ENCODE peak calls at places on chromosomes 3 and 15, in six cellular contexts. One of them, this sample, is unnamed.
A peak's percentile ranks its signal among the peaks of the same experiment; 100 is the strongest.

GRCh38 chr15:31149987-31150386 is 48.5 kb upstream of the TRPM1 start:
- DNase-seq in H1: no peak
- DNase-seq in HepG2: no peak
- DNase-seq in GM12891: no peak
- DNase-seq in K562: no peak
- DNase-seq in GM12878: no peak
- DNase-seq in this sample: no peak

GRCh38 chr15:26628071-26628470 is 144.8 kb downstream of the GABRB3 start:
- DNase-seq in GM12878: no peak
- DNase-seq in GM12891: no peak
- DNase-seq in H1: no peak
- DNase-seq in HepG2: no peak
- DNase-seq in K562: peak; percentile 15
- DNase-seq in this sample: no peak

GRCh38 chr15:44812029-44812517 is 75.7 kb downstream of the TRIM69 start:
- DNase-seq in H1: no peak
- DNase-seq in GM12878: no peak
- DNase-seq in K562: no peak
- DNase-seq in GM12891: no peak
- DNase-seq in HepG2: peak; percentile 93
- DNase-seq in this sample: no peak

GRCh38 chr15:26867199-26868007 is 541 bp downstream of the GABRA5 start:
- DNase-seq in K562: no peak
- DNase-seq in GM12878: no peak
- DNase-seq in GM12891: no peak
- DNase-seq in H1: no peak
- DNase-seq in HepG2: no peak
- DNase-seq in this sample: no peak

GRCh38 chr3:188584958-188585689 is 431.2 kb downstream of the LPP start:
- DNase-seq in K562: no peak
- DNase-seq in GM12878: no peak
- DNase-seq in H1: no peak
- DNase-seq in HepG2: no peak
- DNase-seq in GM12891: no peak
- DNase-seq in this sample: no peak

GRCh38 chr15:72358532-72359180 is 17.2 kb downstream of the HEXA start:
- DNase-seq in K562: no peak
- DNase-seq in HepG2: peak; percentile 83
- DNase-seq in H1: no peak
- DNase-seq in GM12878: no peak
- DNase-seq in GM12891: no peak
- DNase-seq in this sample: no peak

GRCh38 chr3:148903022-148903442 is 37.9 kb downstream of the CPA3 start:
- DNase-seq in H1: no peak
- DNase-seq in GM12891: no peak
- DNase-seq in HepG2: no peak
- DNase-seq in K562: no peak
- DNase-seq in GM12878: no peak
- DNase-seq in this sample: no peak

GRCh38 chr3:42020681-42021307 is 58.9 kb upstream of the ULK4 start:
- DNase-seq in GM12891: no peak
- DNase-seq in H1: no peak
- DNase-seq in HepG2: no peak
- DNase-seq in GM12878: no peak
- DNase-seq in K562: no peak
- DNase-seq in this sample: no peak

GRCh38 chr15:88376574-88377174 is 90.5 kb downstream of the MRPL46 start:
- DNase-seq in K562: no peak
- DNase-seq in GM12891: no peak
- DNase-seq in H1: no peak
- DNase-seq in HepG2: no peak
- DNase-seq in GM12878: no peak
- DNase-seq in this sample: no peak

GRCh38 chr3:56590814-56591213 is 33.8 kb downstream of the CCDC66 start:
- DNase-seq in HepG2: no peak
- DNase-seq in H1: no peak
- DNase-seq in GM12878: no peak
- DNase-seq in K562: no peak
- DNase-seq in GM12891: no peak
- DNase-seq in this sample: no peak

GRCh38 chr15:76994496-76994895 is 430 bp upstream of the PSTPIP1 start:
- DNase-seq in HepG2: no peak
- DNase-seq in K562: no peak
- DNase-seq in GM12878: no peak
- DNase-seq in H1: no peak
- DNase-seq in GM12891: no peak
- DNase-seq in this sample: no peak

GRCh38 chr3:123781571-123782275 is 102.4 kb downstream of the MYLK start:
- DNase-seq in GM12878: no peak
- DNase-seq in GM12891: no peak
- DNase-seq in K562: no peak
- DNase-seq in HepG2: no peak
- DNase-seq in H1: no peak
- DNase-seq in this sample: no peak

GRCh38 chr15:45573961-45574629 is 13.1 kb upstream of the BLOC1S6 start:
- DNase-seq in GM12891: no peak
- DNase-seq in GM12878: no peak
- DNase-seq in K562: peak; percentile 19
- DNase-seq in HepG2: peak; percentile 61
- DNase-seq in H1: peak; percentile 63
- DNase-seq in this sample: no peak

GRCh38 chr15:40511472-40512133 is 40.8 kb downstream of the CHST14 start:
- DNase-seq in HepG2: peak; percentile 62
- DNase-seq in GM12878: no peak
- DNase-seq in H1: no peak
- DNase-seq in K562: peak; percentile 93
- DNase-seq in GM12891: peak; percentile 63
- DNase-seq in this sample: peak; percentile 50

GRCh38 chr3:189967254-189967865 is 153.3 kb downstream of the P3H2 start:
- DNase-seq in HepG2: peak; percentile 48
- DNase-seq in GM12878: no peak
- DNase-seq in GM12891: peak; percentile 21
- DNase-seq in H1: no peak
- DNase-seq in K562: peak; percentile 29
- DNase-seq in this sample: no peak

DNA sequence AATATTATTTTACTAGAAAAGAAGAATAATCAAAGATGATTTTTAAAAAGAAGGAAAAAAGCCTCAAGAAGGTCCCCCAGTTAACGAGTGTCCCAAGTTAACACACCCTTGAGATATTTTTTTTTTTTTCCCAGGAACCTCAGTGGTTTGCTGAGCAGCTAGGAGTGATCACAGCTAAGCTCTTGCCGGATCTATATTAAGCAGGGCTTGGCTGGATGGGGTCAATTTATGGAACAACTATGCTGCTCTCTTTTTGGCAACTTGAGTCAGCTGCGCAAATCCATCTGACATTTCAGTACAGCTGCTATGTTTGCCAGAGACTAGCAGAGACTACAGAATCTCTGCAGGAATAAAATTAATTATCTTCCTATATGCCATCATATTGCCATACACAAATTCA is at the start of gene LMOD3:
- DNase-seq in GM12878: no peak
- DNase-seq in GM12891: no peak
- DNase-seq in H1: no peak
- DNase-seq in K562: no peak
- DNase-seq in HepG2: no peak
- DNase-seq in this sample: no peak
- TF ChIP-seq POLR2A in GM12878: no peak
- TF ChIP-seq POLR2A in GM12891: no peak
- TF ChIP-seq POLR2A in H1: no peak
- TF ChIP-seq POLR2A in K562: no peak
- TF ChIP-seq POLR2A in HepG2: no peak
- TF ChIP-seq POLR2A in this sample: no peak

DNA sequence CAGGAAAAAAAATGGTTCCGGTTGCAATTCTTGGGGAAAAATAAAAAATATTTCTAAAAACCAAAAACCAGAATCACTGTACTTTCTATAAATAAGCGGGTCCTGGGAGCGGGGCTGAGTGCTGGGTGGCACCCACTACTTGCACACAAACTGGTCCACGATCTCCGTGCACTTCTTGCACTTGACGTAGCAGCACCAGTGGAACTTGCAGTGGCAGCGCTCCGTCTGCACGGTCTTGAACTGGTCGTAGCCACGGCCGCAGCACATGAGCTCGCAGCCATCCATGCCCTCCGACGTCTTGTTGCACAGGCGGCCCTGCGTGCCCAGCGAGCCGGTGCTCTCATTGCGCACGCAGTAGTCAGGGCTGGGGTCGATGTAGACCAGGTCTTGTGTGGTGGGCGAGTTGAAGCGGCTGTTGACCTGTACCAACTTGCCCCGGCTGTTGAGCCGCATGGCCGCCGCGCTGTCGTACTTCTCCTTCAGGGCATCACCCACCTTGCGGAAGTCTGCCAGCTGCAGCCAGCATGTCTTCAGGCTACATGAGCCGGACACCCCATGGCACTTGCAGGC is 17.1 kb downstream of the WNT5A start:
- DNase-seq in H1: no peak
- DNase-seq in GM12878: no peak
- DNase-seq in HepG2: no peak
- DNase-seq in K562: no peak
- DNase-seq in GM12891: no peak
- DNase-seq in this sample: no peak
- TF ChIP-seq POLR2AphosphoS5 in H1: no peak
- TF ChIP-seq POLR2AphosphoS5 in GM12878: no peak
- TF ChIP-seq POLR2AphosphoS5 in HepG2: no peak
- TF ChIP-seq POLR2AphosphoS5 in K562: no peak
- TF ChIP-seq POLR2AphosphoS5 in GM12891: no peak
- TF ChIP-seq POLR2AphosphoS5 in this sample: no peak

GRCh38 chr3:168989396-168989795 is 674.1 kb downstream of the MECOM start:
- DNase-seq in HepG2: no peak
- DNase-seq in K562: no peak
- DNase-seq in GM12878: no peak
- DNase-seq in H1: no peak
- DNase-seq in GM12891: no peak
- DNase-seq in this sample: no peak
- TF ChIP-seq TAF1 in HepG2: no peak
- TF ChIP-seq TAF1 in K562: no peak
- TF ChIP-seq TAF1 in GM12878: no peak
- TF ChIP-seq TAF1 in H1: no peak
- TF ChIP-seq TAF1 in GM12891: no peak
- TF ChIP-seq TAF1 in this sample: no peak

GRCh38 chr3:44339990-44340389 is 1.4 kb downstream of the TCAIM start:
- DNase-seq in H1: no peak
- DNase-seq in GM12891: no peak
- DNase-seq in GM12878: no peak
- DNase-seq in K562: no peak
- DNase-seq in HepG2: no peak
- DNase-seq in this sample: no peak

GRCh38 chr3:44339181-44339741 is 695 bp downstream of the TCAIM start:
- DNase-seq in HepG2: no peak
- DNase-seq in GM12891: no peak
- DNase-seq in K562: no peak
- DNase-seq in GM12878: no peak
- DNase-seq in H1: no peak
- DNase-seq in this sample: no peak

GRCh38 chr3:44338828-44339127 is 212 bp downstream of the TCAIM start:
- DNase-seq in GM12891: no peak
- DNase-seq in GM12878: no peak
- DNase-seq in K562: no peak
- DNase-seq in H1: no peak
- DNase-seq in HepG2: no peak
- DNase-seq in this sample: no peak

GRCh38 chr3:44337253-44337652 is 1.3 kb upstream of the TCAIM start:
- DNase-seq in K562: no peak
- DNase-seq in HepG2: no peak
- DNase-seq in H1: no peak
- DNase-seq in GM12878: no peak
- DNase-seq in GM12891: no peak
- DNase-seq in this sample: no peak

DNA sequence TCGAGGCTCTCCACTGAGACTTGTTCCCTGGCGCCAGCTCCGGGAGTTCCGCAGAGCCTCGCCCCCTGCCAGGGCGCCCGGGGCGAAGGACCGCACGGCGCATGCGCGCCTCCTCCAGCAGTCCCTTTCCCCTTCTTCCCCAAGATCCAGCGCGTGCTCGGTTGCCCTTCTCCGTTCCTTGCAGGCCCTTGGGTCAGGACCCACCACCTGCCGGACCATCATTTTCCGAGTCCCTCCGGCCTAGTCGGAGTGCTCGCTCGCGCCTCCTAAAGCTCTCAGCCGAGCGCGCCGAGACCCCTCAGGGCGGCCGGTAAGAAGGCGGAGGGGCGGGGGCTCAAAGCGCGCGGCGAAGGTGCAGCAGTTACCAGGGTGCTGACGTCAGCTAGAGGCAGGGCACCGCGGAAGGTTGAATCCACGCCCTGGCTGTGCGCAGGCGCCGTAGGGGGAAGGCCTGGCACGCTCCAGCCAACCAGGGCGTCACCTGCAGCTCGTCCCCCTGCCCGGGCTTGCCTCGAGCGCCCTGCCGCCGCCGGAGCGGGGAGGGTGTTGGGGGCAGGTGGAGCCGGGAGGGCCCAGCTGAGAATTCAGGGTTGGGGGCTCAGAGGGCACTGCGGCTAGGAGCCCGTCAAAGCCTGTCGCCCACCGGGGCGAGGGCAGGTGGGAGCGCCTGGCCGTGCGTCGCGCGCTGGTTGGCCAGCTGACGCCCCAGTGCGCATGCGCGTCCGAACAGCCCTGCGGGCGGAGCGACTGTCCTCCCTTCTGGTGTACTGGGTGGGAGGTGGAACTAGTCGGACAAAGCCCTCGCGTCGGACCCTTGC is at the start of gene TCAIM:
- DNase-seq in GM12878: peak; percentile 92
- DNase-seq in GM12891: peak; percentile 96
- DNase-seq in H1: peak; percentile 98
- DNase-seq in HepG2: peak; percentile 94
- DNase-seq in K562: peak; percentile 99
- DNase-seq in this sample: peak; percentile 93
- TF ChIP-seq POLR2A in GM12878: peak; percentile 98
- TF ChIP-seq POLR2A in GM12891: peak; percentile 93
- TF ChIP-seq POLR2A in H1: peak; percentile 86
- TF ChIP-seq POLR2A in HepG2: no peak
- TF ChIP-seq POLR2A in K562: peak; percentile 97
- TF ChIP-seq POLR2A in this sample: peak; percentile 91

DNA sequence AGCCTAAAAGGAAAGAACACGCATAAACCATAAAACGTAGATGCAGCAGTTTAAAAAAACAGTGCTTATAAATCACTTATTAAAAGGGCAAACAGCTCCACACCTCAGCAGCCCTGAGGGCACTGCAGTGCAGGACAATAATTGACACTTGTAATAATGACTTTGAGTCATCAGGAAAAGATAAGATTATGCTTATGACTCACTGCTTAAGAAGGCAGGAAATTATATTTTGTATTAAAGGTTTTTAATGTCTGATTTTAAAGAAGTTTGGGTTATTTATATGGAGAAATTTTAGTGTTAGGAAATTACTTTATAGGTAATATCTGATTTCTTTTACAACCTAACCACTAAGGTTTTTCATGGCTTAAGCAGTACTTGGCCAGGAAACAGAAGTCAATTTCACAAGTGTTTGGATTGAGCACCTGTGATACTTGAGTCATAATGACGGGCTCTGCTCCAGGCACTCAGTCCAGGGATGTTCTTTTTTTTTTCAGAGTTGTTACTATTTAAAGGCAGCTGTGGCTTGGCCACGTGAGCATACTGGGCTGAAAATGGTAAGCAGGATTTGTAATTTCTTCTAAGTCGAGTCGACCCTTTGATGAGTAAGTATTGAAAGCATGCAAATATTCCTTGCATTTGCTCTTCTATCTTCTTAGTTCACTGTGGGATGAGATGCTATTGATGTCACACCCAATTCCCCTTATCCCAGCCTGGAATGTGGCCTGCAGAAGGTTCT is 21.6 kb upstream of the SLC6A20 start:
- DNase-seq in H1: no peak
- DNase-seq in GM12891: no peak
- DNase-seq in K562: no peak
- DNase-seq in HepG2: no peak
- DNase-seq in GM12878: no peak
- DNase-seq in this sample: no peak
- TF ChIP-seq POLR2AphosphoS5 in H1: no peak
- TF ChIP-seq POLR2AphosphoS5 in GM12891: no peak
- TF ChIP-seq POLR2AphosphoS5 in K562: no peak
- TF ChIP-seq POLR2AphosphoS5 in HepG2: no peak
- TF ChIP-seq POLR2AphosphoS5 in GM12878: no peak
- TF ChIP-seq POLR2AphosphoS5 in this sample: no peak